ENCODE peak calls at places on chromosomes 7 and 10, in ten cellular contexts. B is neural crest cell, C is IMR-90, M is mucosa of descending colon, Q is Panc1, T is RWPE1, U is heart left ventricle, G is RWPE2, X is cardiac muscle cell, V is A549. Y is an unnamed sample.

GRCh38 chr10:49184642-49185111 is 3.5 kb downstream of the TMEM273 start:
- DNase-seq in B (no peak), C (no peak), M (no peak), Q (no peak), T (no peak), U (no peak), G (no peak), X (no peak), V (no peak), Y (no peak)

GRCh38 chr7:45105588-45106188 is 5.8 kb downstream of the TBRG4 start:
- DNase-seq in B (no peak), C (no peak), M (no peak), Q (no peak), T (no peak), U (no peak), G (no peak), X (no peak), V (no peak), Y (no peak)

GRCh38 chr7:94760702-94761101 is 104.8 kb upstream of the SGCE start:
- DNase-seq in B (no peak), C (no peak), M (no peak), Q (no peak), T (no peak), U (no peak), G (no peak), X (no peak), V (no peak), Y (no peak)

GRCh38 chr10:84194424-84195043 is at the start of gene CDHR1:
- DNase-seq in B (peak), C (no peak), M (peak), Q (no peak), T (peak), U (peak), G (peak), X (peak), V (peak), Y (no peak)

GRCh38 chr10:35626971-35627507 is 15.1 kb downstream of the FZD8 start:
- DNase-seq in B (no peak), C (peak), M (no peak), Q (no peak), T (no peak), U (no peak), G (no peak), X (peak), V (no peak), Y (no peak)

GRCh38 chr7:901388-902154 is 25.2 kb downstream of the GET4 start:
- DNase-seq in B (peak), C (peak), M (peak), Q (no peak), T (peak), U (peak), G (peak), X (peak), V (peak), Y (no peak)

GRCh38 chr10:101466016-101466912 is 112.3 kb downstream of the BTRC start:
- DNase-seq in B (no peak), C (peak), M (no peak), Q (no peak), T (no peak), U (no peak), G (no peak), X (no peak), V (no peak), Y (no peak)

GRCh38 chr10:97226398-97226797 is 40.6 kb upstream of the SLIT1 start:
- DNase-seq in B (no peak), C (no peak), M (no peak), Q (no peak), T (no peak), U (no peak), G (no peak), X (no peak), V (no peak), Y (no peak)

GRCh38 chr10:124719213-124719851 is 24.8 kb downstream of the FAM53B start:
- DNase-seq in B (no peak), C (peak), M (no peak), Q (no peak), T (peak), U (peak), G (no peak), X (peak), V (no peak), Y (no peak)
- TF ChIP-seq CTCF in B (peak), C (peak), M (no peak), Q (no peak), T (peak), U (peak), G (peak), X (peak), V (no peak), Y (no peak)

GRCh38 chr10:50614444-50615137 is 9.2 kb downstream of the SGMS1 start:
- DNase-seq in B (no peak), C (no peak), M (no peak), Q (no peak), T (no peak), U (no peak), G (no peak), X (no peak), V (peak), Y (no peak)
- TF ChIP-seq CTCF in B (peak), C (no peak), M (no peak), Q (peak), T (no peak), U (no peak), G (peak), X (no peak), V (no peak), Y (peak)

GRCh38 chr7:4124904-4125477 is 557.1 kb upstream of the FOXK1 start:
- DNase-seq in B (no peak), C (no peak), M (no peak), Q (no peak), T (no peak), U (no peak), G (no peak), X (no peak), V (no peak), Y (no peak)
- TF ChIP-seq CTCF in B (no peak), C (no peak), M (no peak), Q (no peak), T (no peak), U (no peak), G (no peak), X (no peak), V (no peak), Y (no peak)

GRCh38 chr10:6204063-6204340 is 1.3 kb downstream of the PFKFB3 start:
- DNase-seq in B (no peak), C (no peak), M (peak), Q (no peak), T (peak), U (peak), G (no peak), X (no peak), V (no peak), Y (no peak)

GRCh38 chr10:6204341-6205191 is 1.8 kb downstream of the PFKFB3 start:
- DNase-seq in B (no peak), C (peak), M (peak), Q (no peak), T (peak), U (peak), G (peak), X (peak), V (no peak), Y (no peak)

GRCh38 chr10:6202684-6203330 is at the start of gene PFKFB3:
- DNase-seq in B (peak), C (peak), M (peak), Q (peak), T (peak), U (peak), G (peak), X (peak), V (peak), Y (no peak)

GRCh38 chr10:6202098-6202683 is 541 bp upstream of the PFKFB3 start:
- DNase-seq in B (no peak), C (no peak), M (peak), Q (no peak), T (no peak), U (peak), G (no peak), X (no peak), V (no peak), Y (no peak)

DNA sequence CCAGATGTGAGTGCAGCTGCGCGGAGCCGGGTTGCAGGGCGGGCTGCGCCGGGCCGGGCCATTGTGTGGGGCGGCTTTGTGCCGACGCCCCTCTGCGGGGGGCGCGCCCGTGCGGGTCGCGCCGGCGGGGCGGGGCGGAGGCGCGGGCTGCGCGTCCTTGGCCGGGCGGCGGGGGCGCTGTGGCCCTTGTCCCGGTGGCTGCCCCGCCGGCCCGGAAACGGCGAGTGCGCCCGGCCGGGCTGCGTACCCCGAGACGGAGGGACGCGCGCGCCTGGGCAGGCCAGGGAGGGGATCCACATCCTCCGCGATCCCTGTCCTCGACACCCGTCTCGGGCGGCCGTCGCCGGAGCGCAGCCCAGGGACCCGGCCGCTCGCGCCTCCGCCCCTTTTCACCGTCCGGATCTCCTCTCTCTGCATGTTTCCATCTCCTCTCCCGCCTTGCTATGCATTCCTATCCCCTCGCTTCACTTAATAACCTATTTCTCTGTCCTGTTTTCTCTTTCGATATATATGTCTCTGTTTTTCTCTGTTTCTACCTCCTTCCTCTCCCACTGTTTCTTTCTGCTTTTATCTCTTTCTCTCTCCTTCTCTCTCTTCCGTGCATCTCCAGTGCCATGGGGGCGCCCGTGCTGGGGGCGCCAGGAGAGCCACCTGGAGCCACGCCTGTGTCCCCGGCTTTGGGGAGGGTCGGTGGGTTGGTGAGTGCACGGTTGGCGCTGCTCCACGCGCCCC is 765 bp downstream of the PFKFB3 start:
- DNase-seq in B (peak), C (peak), M (no peak), Q (no peak), T (peak), U (peak), G (no peak), X (peak), V (peak), Y (no peak)
- TF ChIP-seq CTCF in B (peak), C (peak), M (peak), Q (peak), T (peak), U (peak), G (peak), X (no peak), V (peak), Y (peak)

GRCh38 chr10:114087255-114087654 is 43.6 kb downstream of the ADRB1 start:
- DNase-seq in B (no peak), C (no peak), M (no peak), Q (no peak), T (no peak), U (no peak), G (no peak), X (no peak), V (no peak), Y (no peak)
- TF ChIP-seq CTCF in B (no peak), C (no peak), M (no peak), Q (no peak), T (no peak), U (no peak), G (no peak), X (no peak), V (no peak), Y (peak)

GRCh38 chr10:43903451-43903850 is 254.8 kb upstream of the ZNF32 start:
- DNase-seq in B (no peak), C (no peak), M (no peak), Q (no peak), T (no peak), U (no peak), G (no peak), X (no peak), V (no peak), Y (no peak)

GRCh38 chr10:43899224-43899959 is 250.7 kb upstream of the ZNF32 start:
- DNase-seq in B (no peak), C (no peak), M (no peak), Q (no peak), T (no peak), U (no peak), G (no peak), X (no peak), V (no peak), Y (no peak)

GRCh38 chr10:43902842-43903241 is 254.2 kb upstream of the ZNF32 start:
- DNase-seq in B (no peak), C (no peak), M (no peak), Q (no peak), T (no peak), U (no peak), G (no peak), X (no peak), V (no peak), Y (no peak)

GRCh38 chr10:43901744-43902504 is 253.2 kb upstream of the ZNF32 start:
- DNase-seq in B (no peak), C (no peak), M (no peak), Q (no peak), T (no peak), U (no peak), G (no peak), X (no peak), V (no peak), Y (no peak)

DNA sequence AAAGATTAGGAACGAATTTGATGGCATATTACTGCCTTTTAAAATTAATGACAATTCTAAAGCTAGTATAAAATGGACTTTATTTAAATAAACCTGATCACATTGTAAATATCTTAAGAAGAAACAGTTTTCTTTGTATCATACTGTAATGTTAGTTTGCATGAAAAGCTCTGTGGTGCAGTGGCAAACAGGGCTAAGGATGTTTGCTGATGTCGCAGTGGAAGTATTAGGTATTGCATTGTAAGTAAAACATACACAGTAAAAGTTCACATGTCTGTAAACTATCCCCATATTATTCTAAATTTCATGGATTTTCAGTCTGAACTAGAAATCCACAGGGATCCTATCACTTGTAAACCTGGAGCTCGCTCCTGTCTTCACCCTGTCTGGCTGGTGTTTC is 252.6 kb upstream of the ZNF32 start:
- DNase-seq in B (no peak), C (peak), M (no peak), Q (no peak), T (no peak), U (no peak), G (no peak), X (peak), V (peak), Y (no peak)
- TF ChIP-seq CTCF in B (no peak), C (peak), M (no peak), Q (no peak), T (no peak), U (no peak), G (no peak), X (peak), V (no peak), Y (peak)

GRCh38 chr7:84069036-84069435 is 125.6 kb downstream of the SEMA3A start:
- DNase-seq in B (no peak), C (no peak), M (no peak), Q (no peak), T (no peak), U (no peak), G (no peak), X (peak), V (no peak), Y (no peak)
- TF ChIP-seq CTCF in B (no peak), C (no peak), M (no peak), Q (no peak), T (no peak), U (no peak), G (no peak), X (no peak), V (no peak), Y (no peak)

DNA sequence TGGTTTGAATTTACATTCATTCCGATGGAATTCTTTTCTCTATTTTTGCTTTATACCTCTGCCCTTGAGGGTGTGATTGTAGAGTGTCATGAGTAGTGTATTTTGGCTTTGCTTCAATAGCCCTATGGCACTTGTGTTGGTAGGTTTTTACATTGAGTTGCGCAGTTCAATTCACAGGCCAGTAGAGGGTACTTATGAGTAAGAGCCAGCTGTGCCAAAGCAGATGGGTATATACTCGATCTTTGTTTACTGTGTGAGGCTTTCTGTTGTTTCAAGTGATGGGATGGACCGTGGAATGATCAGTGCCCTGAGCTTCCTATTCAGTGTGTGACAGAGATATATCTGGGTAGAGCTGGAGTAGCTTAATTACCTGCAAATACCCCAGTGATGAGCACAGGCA is 4.3 kb upstream of the AKR1C3 start:
- DNase-seq in B (no peak), C (peak), M (no peak), Q (no peak), T (no peak), U (no peak), G (no peak), X (peak), V (no peak), Y (no peak)
- TF ChIP-seq CTCF in B (no peak), C (peak), M (no peak), Q (peak), T (no peak), U (no peak), G (peak), X (peak), V (no peak), Y (peak)

DNA sequence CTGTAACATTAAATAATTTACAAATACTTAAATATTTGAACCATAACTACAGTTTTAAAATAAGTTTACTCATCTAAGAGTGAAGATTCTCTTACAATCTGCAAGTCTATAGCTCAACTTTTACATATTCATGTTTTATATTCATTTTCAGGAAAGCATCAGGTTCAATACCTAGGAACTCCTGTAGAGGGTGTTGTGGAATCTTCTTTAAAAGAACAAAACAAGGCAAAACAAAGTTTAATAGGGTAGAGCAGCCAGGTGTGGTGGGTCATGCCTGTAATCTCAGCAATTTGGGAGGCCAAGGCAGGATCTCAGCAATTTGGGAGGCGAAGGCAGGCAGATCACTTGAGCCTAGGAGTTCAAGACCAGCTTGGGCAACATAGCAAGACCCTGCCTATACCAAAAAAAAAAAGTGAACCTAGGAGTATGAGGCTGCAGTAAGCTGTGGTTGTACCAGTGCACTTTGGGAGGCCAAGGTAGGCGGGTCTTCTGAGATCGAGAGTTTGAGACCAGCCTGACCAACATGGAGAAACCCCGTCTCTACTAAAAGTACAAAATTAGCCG is 45.1 kb downstream of the ST8SIA6 start:
- DNase-seq in B (no peak), C (peak), M (no peak), Q (no peak), T (no peak), U (no peak), G (no peak), X (peak), V (no peak), Y (no peak)
- TF ChIP-seq CTCF in B (peak), C (peak), M (peak), Q (peak), T (peak), U (peak), G (peak), X (peak), V (peak), Y (peak)

GRCh38 chr7:138459300-138460175 is 521 bp upstream of the TRIM24 start:
- DNase-seq in B (peak), C (no peak), M (peak), Q (peak), T (no peak), U (no peak), G (peak), X (no peak), V (peak), Y (peak)
- TF ChIP-seq CTCF in B (peak), C (peak), M (no peak), Q (no peak), T (no peak), U (no peak), G (no peak), X (no peak), V (no peak), Y (peak)